ENCODE peak calls at places on chromosomes 12 and 14, in eight cellular contexts. One of them, this sample, is unnamed.

GRCh38 chr12:95022477-95022876 is 19.0 kb upstream of the NDUFA12 start:
- DNase-seq in CD4-positive, CD25-positive, alpha-beta regulatory T cell: no peak
- DNase-seq in AG04450: no peak
- DNase-seq in naive thymus-derived CD4-positive, alpha-beta T cell: no peak
- DNase-seq in hepatocyte: no peak
- DNase-seq in pancreas: no peak
- DNase-seq in small intestine: no peak
- DNase-seq in upper lobe of right lung: no peak
- DNase-seq in this sample: no peak

GRCh38 chr14:54120260-54120659 is 163.6 kb upstream of the BMP4 start:
- DNase-seq in upper lobe of right lung: no peak
- DNase-seq in hepatocyte: no peak
- DNase-seq in AG04450: no peak
- DNase-seq in naive thymus-derived CD4-positive, alpha-beta T cell: no peak
- DNase-seq in CD4-positive, CD25-positive, alpha-beta regulatory T cell: no peak
- DNase-seq in pancreas: no peak
- DNase-seq in small intestine: no peak
- DNase-seq in this sample: no peak

GRCh38 chr12:113758165-113758924 is 207.8 kb downstream of the RBM19 start:
- DNase-seq in CD4-positive, CD25-positive, alpha-beta regulatory T cell: no peak
- DNase-seq in upper lobe of right lung: no peak
- DNase-seq in hepatocyte: no peak
- DNase-seq in pancreas: no peak
- DNase-seq in AG04450: no peak
- DNase-seq in naive thymus-derived CD4-positive, alpha-beta T cell: no peak
- DNase-seq in small intestine: no peak
- DNase-seq in this sample: no peak

GRCh38 chr12:57237653-57237951 is 8.1 kb downstream of the SHMT2 start:
- DNase-seq in upper lobe of right lung: peak
- DNase-seq in AG04450: no peak
- DNase-seq in small intestine: no peak
- DNase-seq in CD4-positive, CD25-positive, alpha-beta regulatory T cell: no peak
- DNase-seq in hepatocyte: no peak
- DNase-seq in naive thymus-derived CD4-positive, alpha-beta T cell: no peak
- DNase-seq in pancreas: no peak
- DNase-seq in this sample: no peak

GRCh38 chr12:58502857-58503256 is 417.4 kb downstream of the LRIG3 start:
- DNase-seq in CD4-positive, CD25-positive, alpha-beta regulatory T cell: no peak
- DNase-seq in pancreas: no peak
- DNase-seq in small intestine: peak
- DNase-seq in naive thymus-derived CD4-positive, alpha-beta T cell: no peak
- DNase-seq in hepatocyte: peak
- DNase-seq in upper lobe of right lung: no peak
- DNase-seq in AG04450: no peak
- DNase-seq in this sample: no peak

GRCh38 chr12:101795013-101795412 is 35.7 kb downstream of the GNPTAB start:
- DNase-seq in small intestine: no peak
- DNase-seq in naive thymus-derived CD4-positive, alpha-beta T cell: no peak
- DNase-seq in AG04450: no peak
- DNase-seq in pancreas: no peak
- DNase-seq in hepatocyte: no peak
- DNase-seq in CD4-positive, CD25-positive, alpha-beta regulatory T cell: no peak
- DNase-seq in upper lobe of right lung: no peak
- DNase-seq in this sample: no peak

GRCh38 chr12:22625671-22626251 is 790 bp downstream of the ETNK1 start:
- DNase-seq in small intestine: peak
- DNase-seq in pancreas: no peak
- DNase-seq in CD4-positive, CD25-positive, alpha-beta regulatory T cell: peak
- DNase-seq in AG04450: no peak
- DNase-seq in hepatocyte: peak
- DNase-seq in naive thymus-derived CD4-positive, alpha-beta T cell: peak
- DNase-seq in upper lobe of right lung: no peak
- DNase-seq in this sample: peak

GRCh38 chr12:26987634-26988424 is 26.4 kb downstream of the TM7SF3 start:
- DNase-seq in AG04450: no peak
- DNase-seq in small intestine: no peak
- DNase-seq in upper lobe of right lung: no peak
- DNase-seq in CD4-positive, CD25-positive, alpha-beta regulatory T cell: no peak
- DNase-seq in naive thymus-derived CD4-positive, alpha-beta T cell: no peak
- DNase-seq in pancreas: no peak
- DNase-seq in hepatocyte: no peak
- DNase-seq in this sample: no peak

GRCh38 chr12:106780010-106780625 is 5.6 kb downstream of the RIC8B start:
- DNase-seq in AG04450: no peak
- DNase-seq in small intestine: peak
- DNase-seq in CD4-positive, CD25-positive, alpha-beta regulatory T cell: no peak
- DNase-seq in naive thymus-derived CD4-positive, alpha-beta T cell: no peak
- DNase-seq in pancreas: no peak
- DNase-seq in hepatocyte: peak
- DNase-seq in upper lobe of right lung: no peak
- DNase-seq in this sample: no peak

GRCh38 chr12:121536058-121536928 is 44.5 kb downstream of the KDM2B start:
- DNase-seq in small intestine: peak
- DNase-seq in pancreas: peak
- DNase-seq in hepatocyte: peak
- DNase-seq in AG04450: peak
- DNase-seq in upper lobe of right lung: peak
- DNase-seq in naive thymus-derived CD4-positive, alpha-beta T cell: peak
- DNase-seq in CD4-positive, CD25-positive, alpha-beta regulatory T cell: peak
- DNase-seq in this sample: peak

GRCh38 chr14:42335918-42336317 is 729.2 kb downstream of the LRFN5 start:
- DNase-seq in naive thymus-derived CD4-positive, alpha-beta T cell: no peak
- DNase-seq in CD4-positive, CD25-positive, alpha-beta regulatory T cell: no peak
- DNase-seq in AG04450: no peak
- DNase-seq in upper lobe of right lung: no peak
- DNase-seq in pancreas: no peak
- DNase-seq in hepatocyte: no peak
- DNase-seq in small intestine: no peak
- DNase-seq in this sample: no peak

GRCh38 chr12:132608231-132609171 is 1.9 kb downstream of the LRCOL1 start:
- DNase-seq in small intestine: peak
- DNase-seq in naive thymus-derived CD4-positive, alpha-beta T cell: no peak
- DNase-seq in hepatocyte: no peak
- DNase-seq in upper lobe of right lung: no peak
- DNase-seq in CD4-positive, CD25-positive, alpha-beta regulatory T cell: no peak
- DNase-seq in pancreas: no peak
- DNase-seq in AG04450: no peak
- DNase-seq in this sample: peak

GRCh38 chr14:29814153-29815057 is 113.2 kb downstream of the PRKD1 start:
- DNase-seq in AG04450: no peak
- DNase-seq in small intestine: peak
- DNase-seq in CD4-positive, CD25-positive, alpha-beta regulatory T cell: no peak
- DNase-seq in upper lobe of right lung: no peak
- DNase-seq in pancreas: peak
- DNase-seq in naive thymus-derived CD4-positive, alpha-beta T cell: no peak
- DNase-seq in hepatocyte: no peak
- DNase-seq in this sample: no peak

GRCh38 chr14:101604935-101605767 is 43.9 kb downstream of the DIO3 start:
- DNase-seq in pancreas: no peak
- DNase-seq in small intestine: no peak
- DNase-seq in CD4-positive, CD25-positive, alpha-beta regulatory T cell: no peak
- DNase-seq in upper lobe of right lung: no peak
- DNase-seq in AG04450: no peak
- DNase-seq in hepatocyte: no peak
- DNase-seq in naive thymus-derived CD4-positive, alpha-beta T cell: no peak
- DNase-seq in this sample: peak

GRCh38 chr12:62698701-62699101 is 232.1 kb downstream of the MON2 start:
- DNase-seq in hepatocyte: no peak
- DNase-seq in CD4-positive, CD25-positive, alpha-beta regulatory T cell: no peak
- DNase-seq in pancreas: no peak
- DNase-seq in upper lobe of right lung: no peak
- DNase-seq in small intestine: no peak
- DNase-seq in AG04450: no peak
- DNase-seq in naive thymus-derived CD4-positive, alpha-beta T cell: no peak
- DNase-seq in this sample: no peak

GRCh38 chr14:62269204-62269603 is 507.0 kb downstream of the SNAPC1 start:
- DNase-seq in pancreas: no peak
- DNase-seq in naive thymus-derived CD4-positive, alpha-beta T cell: no peak
- DNase-seq in small intestine: no peak
- DNase-seq in upper lobe of right lung: no peak
- DNase-seq in CD4-positive, CD25-positive, alpha-beta regulatory T cell: no peak
- DNase-seq in AG04450: no peak
- DNase-seq in hepatocyte: no peak
- DNase-seq in this sample: no peak

GRCh38 chr14:100405752-100406455 is 82.8 kb downstream of the SLC25A47 start:
- DNase-seq in AG04450: no peak
- DNase-seq in hepatocyte: no peak
- DNase-seq in upper lobe of right lung: peak
- DNase-seq in small intestine: no peak
- DNase-seq in pancreas: no peak
- DNase-seq in naive thymus-derived CD4-positive, alpha-beta T cell: no peak
- DNase-seq in CD4-positive, CD25-positive, alpha-beta regulatory T cell: no peak
- DNase-seq in this sample: no peak

GRCh38 chr14:106556665-106557289 is 1030.4 kb downstream of the TMEM121 start:
- DNase-seq in AG04450: no peak
- DNase-seq in small intestine: peak
- DNase-seq in CD4-positive, CD25-positive, alpha-beta regulatory T cell: peak
- DNase-seq in naive thymus-derived CD4-positive, alpha-beta T cell: peak
- DNase-seq in pancreas: peak
- DNase-seq in hepatocyte: no peak
- DNase-seq in upper lobe of right lung: peak
- DNase-seq in this sample: no peak

GRCh38 chr12:53485955-53486729 is 13.1 kb downstream of the MAP3K12 start:
- DNase-seq in CD4-positive, CD25-positive, alpha-beta regulatory T cell: no peak
- DNase-seq in hepatocyte: no peak
- DNase-seq in small intestine: no peak
- DNase-seq in AG04450: no peak
- DNase-seq in upper lobe of right lung: peak
- DNase-seq in naive thymus-derived CD4-positive, alpha-beta T cell: no peak
- DNase-seq in pancreas: no peak
- DNase-seq in this sample: no peak
- H3K27ac ChIP-seq in CD4-positive, CD25-positive, alpha-beta regulatory T cell: no peak
- H3K27ac ChIP-seq in hepatocyte: no peak
- H3K27ac ChIP-seq in small intestine: no peak
- H3K27ac ChIP-seq in AG04450: no peak
- H3K27ac ChIP-seq in upper lobe of right lung: no peak
- H3K27ac ChIP-seq in naive thymus-derived CD4-positive, alpha-beta T cell: no peak
- H3K27ac ChIP-seq in pancreas: no peak
- H3K27ac ChIP-seq in this sample: no peak

DNA sequence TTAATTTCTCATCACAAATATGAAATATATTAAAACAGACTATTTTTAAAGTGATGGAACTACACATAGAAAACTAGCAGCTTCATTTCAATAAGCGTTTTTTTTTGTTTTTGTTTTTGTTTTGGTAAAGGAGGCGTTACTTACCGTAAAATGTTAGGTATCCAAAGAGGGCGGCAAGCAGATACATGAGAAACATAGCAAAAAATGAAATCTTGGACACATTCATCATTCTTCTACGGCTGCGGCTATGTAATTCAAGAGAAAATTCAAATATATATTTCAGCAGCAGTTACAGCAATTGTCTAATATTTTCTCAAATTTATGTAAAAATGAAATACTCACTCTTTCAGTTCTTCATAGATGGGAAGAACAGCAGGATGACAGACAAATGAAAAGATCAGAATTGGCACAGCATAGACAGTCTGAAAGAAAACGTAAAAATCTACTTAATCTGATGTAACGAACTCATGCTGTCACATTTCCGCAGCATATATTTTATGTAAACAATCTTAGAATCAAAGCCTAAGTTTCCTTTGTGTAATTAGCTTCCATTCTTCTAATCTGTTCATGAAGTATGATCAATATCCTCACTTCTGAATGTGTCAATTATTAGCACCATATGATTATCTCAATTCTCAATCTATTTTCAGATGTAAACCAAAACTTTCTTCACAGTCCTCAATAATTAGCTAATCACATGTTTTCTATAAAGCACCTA is 8.8 kb downstream of the SLC38A2 start:
- DNase-seq in small intestine: no peak
- DNase-seq in CD4-positive, CD25-positive, alpha-beta regulatory T cell: no peak
- DNase-seq in upper lobe of right lung: no peak
- DNase-seq in pancreas: no peak
- DNase-seq in naive thymus-derived CD4-positive, alpha-beta T cell: no peak
- DNase-seq in AG04450: no peak
- DNase-seq in hepatocyte: no peak
- DNase-seq in this sample: no peak
- H3K4me3 ChIP-seq in small intestine: no peak
- H3K4me3 ChIP-seq in CD4-positive, CD25-positive, alpha-beta regulatory T cell: no peak
- H3K4me3 ChIP-seq in upper lobe of right lung: peak
- H3K4me3 ChIP-seq in pancreas: no peak
- H3K4me3 ChIP-seq in naive thymus-derived CD4-positive, alpha-beta T cell: no peak
- H3K4me3 ChIP-seq in AG04450: peak
- H3K4me3 ChIP-seq in hepatocyte: no peak
- H3K4me3 ChIP-seq in this sample: peak

DNA sequence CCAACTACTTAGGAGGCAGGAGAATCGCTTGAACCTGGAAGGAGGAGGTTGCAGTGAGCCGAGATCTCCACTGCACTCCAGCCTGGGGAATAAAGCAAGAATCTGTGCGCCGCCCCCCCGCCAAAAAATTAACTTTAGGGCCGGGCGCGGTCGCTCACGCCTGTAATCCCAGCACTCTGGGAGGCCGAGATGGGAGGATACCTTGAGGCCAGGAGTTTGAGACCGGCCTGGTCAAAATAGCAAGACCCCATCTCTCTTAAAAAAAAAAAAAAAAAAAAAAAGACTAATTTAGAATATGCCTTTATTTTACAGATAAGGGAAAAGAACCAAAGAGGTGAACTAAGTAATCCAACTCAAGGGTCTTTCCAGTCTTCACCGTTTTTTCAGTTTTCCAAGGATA is 1.2 kb downstream of the KANSL2 start:
- DNase-seq in AG04450: no peak
- DNase-seq in upper lobe of right lung: no peak
- DNase-seq in hepatocyte: no peak
- DNase-seq in CD4-positive, CD25-positive, alpha-beta regulatory T cell: no peak
- DNase-seq in pancreas: no peak
- DNase-seq in naive thymus-derived CD4-positive, alpha-beta T cell: no peak
- DNase-seq in small intestine: no peak
- DNase-seq in this sample: no peak
- H3K27ac ChIP-seq in AG04450: no peak
- H3K27ac ChIP-seq in upper lobe of right lung: no peak
- H3K27ac ChIP-seq in hepatocyte: peak
- H3K27ac ChIP-seq in CD4-positive, CD25-positive, alpha-beta regulatory T cell: no peak
- H3K27ac ChIP-seq in pancreas: no peak
- H3K27ac ChIP-seq in naive thymus-derived CD4-positive, alpha-beta T cell: peak
- H3K27ac ChIP-seq in small intestine: no peak
- H3K27ac ChIP-seq in this sample: no peak

GRCh38 chr14:76948213-76948947 is 80.1 kb downstream of the IRF2BPL start:
- DNase-seq in CD4-positive, CD25-positive, alpha-beta regulatory T cell: no peak
- DNase-seq in pancreas: peak
- DNase-seq in naive thymus-derived CD4-positive, alpha-beta T cell: no peak
- DNase-seq in upper lobe of right lung: peak
- DNase-seq in AG04450: no peak
- DNase-seq in hepatocyte: no peak
- DNase-seq in small intestine: peak
- DNase-seq in this sample: no peak

GRCh38 chr14:76947078-76947837 is 81.2 kb downstream of the IRF2BPL start:
- DNase-seq in CD4-positive, CD25-positive, alpha-beta regulatory T cell: peak
- DNase-seq in AG04450: peak
- DNase-seq in hepatocyte: peak
- DNase-seq in pancreas: peak
- DNase-seq in upper lobe of right lung: peak
- DNase-seq in small intestine: peak
- DNase-seq in naive thymus-derived CD4-positive, alpha-beta T cell: peak
- DNase-seq in this sample: peak

GRCh38 chr14:76948976-76949375 is 79.5 kb downstream of the IRF2BPL start:
- DNase-seq in hepatocyte: no peak
- DNase-seq in upper lobe of right lung: no peak
- DNase-seq in pancreas: no peak
- DNase-seq in AG04450: no peak
- DNase-seq in CD4-positive, CD25-positive, alpha-beta regulatory T cell: no peak
- DNase-seq in naive thymus-derived CD4-positive, alpha-beta T cell: no peak
- DNase-seq in small intestine: no peak
- DNase-seq in this sample: no peak

GRCh38 chr14:76946753-76947077 is 81.8 kb downstream of the IRF2BPL start:
- DNase-seq in small intestine: no peak
- DNase-seq in naive thymus-derived CD4-positive, alpha-beta T cell: no peak
- DNase-seq in upper lobe of right lung: no peak
- DNase-seq in CD4-positive, CD25-positive, alpha-beta regulatory T cell: no peak
- DNase-seq in pancreas: no peak
- DNase-seq in hepatocyte: no peak
- DNase-seq in AG04450: no peak
- DNase-seq in this sample: no peak

GRCh38 chr14:76947838-76948184 is 80.7 kb downstream of the IRF2BPL start:
- DNase-seq in naive thymus-derived CD4-positive, alpha-beta T cell: no peak
- DNase-seq in hepatocyte: no peak
- DNase-seq in pancreas: no peak
- DNase-seq in small intestine: no peak
- DNase-seq in AG04450: no peak
- DNase-seq in upper lobe of right lung: no peak
- DNase-seq in CD4-positive, CD25-positive, alpha-beta regulatory T cell: no peak
- DNase-seq in this sample: no peak
- H3K4me3 ChIP-seq in naive thymus-derived CD4-positive, alpha-beta T cell: no peak
- H3K4me3 ChIP-seq in hepatocyte: no peak
- H3K4me3 ChIP-seq in pancreas: no peak
- H3K4me3 ChIP-seq in small intestine: no peak
- H3K4me3 ChIP-seq in AG04450: no peak
- H3K4me3 ChIP-seq in upper lobe of right lung: peak
- H3K4me3 ChIP-seq in CD4-positive, CD25-positive, alpha-beta regulatory T cell: no peak
- H3K4me3 ChIP-seq in this sample: no peak